ENCODE peak calls at places on chromosomes 4 and X, in six cellular contexts. Q is HFF-Myc; U is fibroblast of mammary gland; K is IMR-90; J is tibial artery; S is CD8-positive, alpha-beta T cell. H is an unnamed sample.

GRCh38 chrX:125628435-125628834 is 308.8 kb downstream of the TEX13C start:
- DNase-seq in Q (no peak), U (no peak), K (no peak), J (no peak), S (no peak), H (no peak)

GRCh38 chr4:53366301-53366716 is 448 bp upstream of the SCFD2 start:
- DNase-seq in Q (no peak), U (no peak), K (no peak), J (no peak), S (no peak), H (no peak)

GRCh38 chr4:28177641-28178040 is 1317.0 kb downstream of the STIM2 start:
- DNase-seq in Q (no peak), U (no peak), K (no peak), J (no peak), S (no peak), H (no peak)

GRCh38 chr4:86587016-86587713 is 7.0 kb upstream of the PTPN13 start:
- DNase-seq in Q (no peak), U (no peak), K (no peak), J (no peak), S (no peak), H (no peak)

GRCh38 chr4:62450740-62451139 is 1250.6 kb downstream of the ADGRL3 start:
- DNase-seq in Q (no peak), U (no peak), K (no peak), J (no peak), S (no peak), H (no peak)

GRCh38 chrX:152817082-152817744 is 13.3 kb downstream of the CETN2 start:
- DNase-seq in Q (no peak), U (peak), K (peak), J (no peak), S (no peak), H (no peak)

GRCh38 chr4:6602289-6602688 is 27.3 kb downstream of the MAN2B2 start:
- DNase-seq in Q (no peak), U (no peak), K (no peak), J (no peak), S (no peak), H (no peak)

GRCh38 chr4:106495498-106495897 is 126.9 kb upstream of the GIMD1 start:
- DNase-seq in Q (no peak), U (peak), K (no peak), J (no peak), S (no peak), H (peak)

GRCh38 chr4:101475246-101475645 is 127.9 kb upstream of the PPP3CA start:
- DNase-seq in Q (no peak), U (no peak), K (no peak), J (no peak), S (no peak), H (no peak)

GRCh38 chr4:8157944-8158709 is 486 bp downstream of the ABLIM2 start:
- DNase-seq in Q (no peak), U (no peak), K (no peak), J (no peak), S (no peak), H (no peak)
- H3K4me3 ChIP-seq in Q (peak), U (peak), K (peak), J (peak), S (peak), H (peak)

DNA sequence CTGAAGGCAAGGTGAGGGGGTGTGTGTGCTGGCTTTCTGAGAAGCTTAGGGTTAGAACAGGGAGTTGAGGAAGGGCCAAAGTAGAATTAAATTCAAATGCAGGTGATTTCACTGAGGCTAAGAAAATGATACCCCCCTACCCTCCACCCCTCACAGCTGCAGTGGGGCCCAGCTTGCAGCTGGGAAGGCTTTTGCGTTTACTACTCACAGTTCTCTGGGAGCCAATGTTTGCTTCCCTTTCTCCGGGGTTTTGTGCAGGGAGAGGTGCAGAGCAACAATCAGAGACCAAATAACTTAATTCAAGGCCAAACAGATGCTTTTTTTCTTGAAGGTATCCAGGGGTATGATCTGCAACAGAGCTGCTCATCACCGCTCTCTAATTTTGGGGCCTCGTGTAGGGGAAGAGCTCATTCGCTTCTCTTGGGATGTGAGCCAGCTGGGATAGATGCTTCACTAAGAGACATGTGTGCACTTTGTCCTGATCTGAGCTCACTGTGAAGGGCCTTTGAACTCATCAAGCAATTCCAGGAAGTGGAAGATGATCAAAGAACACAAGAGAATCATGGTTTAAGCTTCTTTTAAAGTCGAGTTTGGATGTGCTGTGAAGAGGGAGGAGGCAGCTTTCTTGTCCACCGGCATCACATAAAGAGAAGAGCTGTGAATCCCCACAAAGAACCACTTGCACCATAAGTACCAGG is 122.7 kb upstream of the C1GALT1C1 start:
- DNase-seq in Q (no peak), U (no peak), K (no peak), J (no peak), S (no peak), H (no peak)
- TF ChIP-seq CTCF in Q (no peak), U (no peak), K (no peak), J (no peak), S (no peak), H (no peak)

GRCh38 chr4:38132843-38133662 is 172.9 kb downstream of the PTTG2 start:
- DNase-seq in Q (no peak), U (no peak), K (no peak), J (no peak), S (no peak), H (no peak)
- H3K4me3 ChIP-seq in Q (no peak), U (no peak), K (no peak), J (no peak), S (no peak), H (no peak)

GRCh38 chr4:126004936-126005335 is 690.2 kb downstream of the FAT4 start:
- DNase-seq in Q (no peak), U (peak), K (peak), J (no peak), S (no peak), H (no peak)
- TF ChIP-seq CTCF in Q (no peak), U (no peak), K (no peak), J (no peak), S (no peak), H (no peak)

GRCh38 chrX:134374294-134374693 is 85.7 kb upstream of the HPRT1 start:
- DNase-seq in Q (no peak), U (peak), K (no peak), J (no peak), S (no peak), H (no peak)
- H3K4me3 ChIP-seq in Q (peak), U (peak), K (peak), J (peak), S (peak), H (peak)

DNA sequence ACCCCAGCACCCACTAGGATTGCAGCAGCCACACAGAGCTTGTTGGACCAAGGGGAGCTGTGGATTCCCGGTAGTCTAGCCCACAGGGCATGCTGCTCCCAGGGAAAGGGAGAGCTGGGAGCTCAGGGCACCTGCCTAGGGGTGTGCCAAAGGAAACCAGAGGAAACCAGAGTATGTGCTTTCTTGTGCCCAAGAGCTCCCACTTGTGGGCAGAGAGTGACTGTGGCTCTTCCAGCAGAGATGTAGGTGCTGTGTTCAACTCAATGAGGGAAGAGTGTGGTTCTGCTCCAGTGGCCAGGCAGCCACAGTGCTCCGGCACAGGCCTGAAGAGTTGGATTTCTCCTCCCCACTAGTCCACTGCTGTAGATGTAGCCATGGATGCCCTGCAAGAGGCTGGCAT is 1050.0 kb upstream of the INTU start:
- DNase-seq in Q (no peak), U (peak), K (peak), J (no peak), S (no peak), H (no peak)
- TF ChIP-seq CTCF in Q (peak), U (peak), K (peak), J (no peak), S (no peak), H (peak)

GRCh38 chr4:65422109-65422508 is 248.2 kb downstream of the EPHA5 start:
- DNase-seq in Q (no peak), U (no peak), K (no peak), J (no peak), S (no peak), H (no peak)

GRCh38 chr4:65416875-65417274 is 253.4 kb downstream of the EPHA5 start:
- DNase-seq in Q (no peak), U (no peak), K (no peak), J (no peak), S (no peak), H (no peak)
- H3K4me3 ChIP-seq in Q (no peak), U (no peak), K (no peak), J (no peak), S (no peak), H (no peak)

GRCh38 chr4:87975466-87975865 is at the start of gene SPP1:
- DNase-seq in Q (no peak), U (peak), K (peak), J (no peak), S (no peak), H (no peak)
- TF ChIP-seq CTCF in Q (no peak), U (no peak), K (no peak), J (no peak), S (no peak), H (peak)

GRCh38 chr4:139763668-139764067 is 98.0 kb downstream of the MGST2 start:
- DNase-seq in Q (no peak), U (no peak), K (no peak), J (no peak), S (no peak), H (no peak)

GRCh38 chr4:139763205-139763604 is 97.6 kb downstream of the MGST2 start:
- DNase-seq in Q (no peak), U (no peak), K (no peak), J (no peak), S (no peak), H (no peak)

GRCh38 chr4:139762715-139763114 is 97.1 kb downstream of the MGST2 start:
- DNase-seq in Q (no peak), U (no peak), K (no peak), J (no peak), S (no peak), H (no peak)

GRCh38 chr4:139764686-139765085 is 99.1 kb downstream of the MGST2 start:
- DNase-seq in Q (no peak), U (no peak), K (no peak), J (no peak), S (no peak), H (no peak)

GRCh38 chr4:139764192-139764591 is 98.6 kb downstream of the MGST2 start:
- DNase-seq in Q (no peak), U (no peak), K (no peak), J (no peak), S (no peak), H (no peak)
- H3K4me3 ChIP-seq in Q (no peak), U (no peak), K (no peak), J (no peak), S (no peak), H (no peak)

GRCh38 chrX:43961699-43962098 is 11.5 kb downstream of the NDP start:
- DNase-seq in Q (no peak), U (no peak), K (no peak), J (no peak), S (no peak), H (no peak)
- TF ChIP-seq CTCF in Q (no peak), U (peak), K (peak), J (no peak), S (no peak), H (peak)

H was measured in AG09309.